ENCODE peak calls at places on chromosomes 4 and X, in eight cellular contexts. One of them, this sample, is unnamed.

GRCh38 chr4:123955167-123955824 is 558.7 kb downstream of the SPRY1 start:
- DNase-seq in NCI-H2081: no peak
- DNase-seq in neural crest cell: no peak
- DNase-seq in anterior cingulate cortex: no peak
- DNase-seq in MCF 10A: no peak
- DNase-seq in RPMI7951: no peak
- DNase-seq in HuH-7: no peak
- DNase-seq in AG10803: no peak
- DNase-seq in this sample: no peak

GRCh38 chr4:7412586-7412975 is 22.1 kb downstream of the PSAPL1 start:
- DNase-seq in AG10803: no peak
- DNase-seq in HuH-7: no peak
- DNase-seq in anterior cingulate cortex: no peak
- DNase-seq in neural crest cell: no peak
- DNase-seq in RPMI7951: no peak
- DNase-seq in NCI-H2081: no peak
- DNase-seq in MCF 10A: no peak
- DNase-seq in this sample: no peak

GRCh38 chr4:185219551-185220344 is 10.3 kb downstream of the SNX25 start:
- DNase-seq in HuH-7: no peak
- DNase-seq in AG10803: peak; percentile 91
- DNase-seq in anterior cingulate cortex: peak; percentile 44
- DNase-seq in neural crest cell: no peak
- DNase-seq in MCF 10A: peak; percentile 28
- DNase-seq in NCI-H2081: no peak
- DNase-seq in RPMI7951: peak; percentile 79
- DNase-seq in this sample: no peak

GRCh38 chr4:83019794-83020497 is 9.3 kb upstream of the LIN54 start:
- DNase-seq in MCF 10A: no peak
- DNase-seq in NCI-H2081: no peak
- DNase-seq in HuH-7: no peak
- DNase-seq in AG10803: no peak
- DNase-seq in RPMI7951: no peak
- DNase-seq in anterior cingulate cortex: no peak
- DNase-seq in neural crest cell: no peak
- DNase-seq in this sample: no peak

GRCh38 chrX:38717871-38718270 is 83.4 kb upstream of the MID1IP1 start:
- DNase-seq in RPMI7951: peak; percentile 41
- DNase-seq in AG10803: peak; percentile 2
- DNase-seq in neural crest cell: no peak
- DNase-seq in anterior cingulate cortex: no peak
- DNase-seq in HuH-7: peak; percentile 11
- DNase-seq in NCI-H2081: no peak
- DNase-seq in MCF 10A: peak; percentile 35
- DNase-seq in this sample: peak; percentile 16

GRCh38 chr4:17577660-17578481 is 873 bp downstream of the LAP3 start:
- DNase-seq in anterior cingulate cortex: no peak
- DNase-seq in NCI-H2081: no peak
- DNase-seq in RPMI7951: peak; percentile 30
- DNase-seq in neural crest cell: no peak
- DNase-seq in AG10803: peak; percentile 26
- DNase-seq in HuH-7: peak; percentile 57
- DNase-seq in MCF 10A: peak; percentile 33
- DNase-seq in this sample: no peak

GRCh38 chr4:141314627-141315026 is 93.9 kb downstream of the ZNF330 start:
- DNase-seq in HuH-7: no peak
- DNase-seq in RPMI7951: no peak
- DNase-seq in AG10803: no peak
- DNase-seq in NCI-H2081: no peak
- DNase-seq in anterior cingulate cortex: no peak
- DNase-seq in MCF 10A: no peak
- DNase-seq in neural crest cell: no peak
- DNase-seq in this sample: no peak

GRCh38 chrX:40542208-40542607 is 38.6 kb upstream of the ATP6AP2 start:
- DNase-seq in neural crest cell: no peak
- DNase-seq in HuH-7: no peak
- DNase-seq in anterior cingulate cortex: no peak
- DNase-seq in RPMI7951: no peak
- DNase-seq in MCF 10A: no peak
- DNase-seq in NCI-H2081: no peak
- DNase-seq in AG10803: no peak
- DNase-seq in this sample: no peak

GRCh38 chr4:105989411-105990242 is 94.4 kb downstream of the NPNT start:
- DNase-seq in neural crest cell: no peak
- DNase-seq in NCI-H2081: no peak
- DNase-seq in AG10803: no peak
- DNase-seq in anterior cingulate cortex: no peak
- DNase-seq in HuH-7: no peak
- DNase-seq in RPMI7951: peak; percentile 31
- DNase-seq in MCF 10A: no peak
- DNase-seq in this sample: no peak

GRCh38 chrX:37943554-37943953 is 62.8 kb upstream of the SYTL5 start:
- DNase-seq in NCI-H2081: no peak
- DNase-seq in anterior cingulate cortex: no peak
- DNase-seq in neural crest cell: no peak
- DNase-seq in MCF 10A: no peak
- DNase-seq in HuH-7: no peak
- DNase-seq in RPMI7951: no peak
- DNase-seq in AG10803: no peak
- DNase-seq in this sample: no peak

GRCh38 chr4:21467551-21467950 is 481.0 kb downstream of the KCNIP4 start:
- DNase-seq in RPMI7951: no peak
- DNase-seq in neural crest cell: no peak
- DNase-seq in AG10803: no peak
- DNase-seq in anterior cingulate cortex: no peak
- DNase-seq in MCF 10A: no peak
- DNase-seq in HuH-7: no peak
- DNase-seq in NCI-H2081: no peak
- DNase-seq in this sample: no peak

GRCh38 chr4:7904108-7904516 is 35.5 kb downstream of the AFAP1 start:
- DNase-seq in neural crest cell: peak; percentile 32
- DNase-seq in MCF 10A: no peak
- DNase-seq in AG10803: peak; percentile 96
- DNase-seq in NCI-H2081: no peak
- DNase-seq in anterior cingulate cortex: no peak
- DNase-seq in HuH-7: no peak
- DNase-seq in RPMI7951: peak; percentile 68
- DNase-seq in this sample: no peak

GRCh38 chr4:19047481-19047880 is 1025.9 kb upstream of the LCORL start:
- DNase-seq in neural crest cell: no peak
- DNase-seq in NCI-H2081: no peak
- DNase-seq in MCF 10A: peak; percentile 22
- DNase-seq in anterior cingulate cortex: no peak
- DNase-seq in HuH-7: no peak
- DNase-seq in AG10803: no peak
- DNase-seq in RPMI7951: no peak
- DNase-seq in this sample: no peak

GRCh38 chr4:167595898-167596297 is 361.6 kb upstream of the SPOCK3 start:
- DNase-seq in MCF 10A: no peak
- DNase-seq in AG10803: no peak
- DNase-seq in anterior cingulate cortex: no peak
- DNase-seq in neural crest cell: no peak
- DNase-seq in NCI-H2081: no peak
- DNase-seq in RPMI7951: no peak
- DNase-seq in HuH-7: no peak
- DNase-seq in this sample: no peak

GRCh38 chrX:47587091-47587891 is 5.1 kb downstream of the TIMP1 start:
- DNase-seq in anterior cingulate cortex: no peak
- DNase-seq in neural crest cell: no peak
- DNase-seq in HuH-7: no peak
- DNase-seq in RPMI7951: peak; percentile 33
- DNase-seq in MCF 10A: peak; percentile 49
- DNase-seq in NCI-H2081: no peak
- DNase-seq in AG10803: no peak
- DNase-seq in this sample: no peak

GRCh38 chr4:118918388-118918787 is 29.7 kb downstream of the SYNPO2 start:
- DNase-seq in neural crest cell: no peak
- DNase-seq in MCF 10A: peak; percentile 62
- DNase-seq in anterior cingulate cortex: no peak
- DNase-seq in NCI-H2081: no peak
- DNase-seq in RPMI7951: peak; percentile 85
- DNase-seq in AG10803: peak; percentile 82
- DNase-seq in HuH-7: no peak
- DNase-seq in this sample: no peak

GRCh38 chr4:119268466-119268865 is 53.5 kb downstream of the FABP2 start:
- DNase-seq in HuH-7: no peak
- DNase-seq in NCI-H2081: peak; percentile 0
- DNase-seq in neural crest cell: no peak
- DNase-seq in RPMI7951: no peak
- DNase-seq in anterior cingulate cortex: no peak
- DNase-seq in MCF 10A: peak; percentile 31
- DNase-seq in AG10803: peak; percentile 25
- DNase-seq in this sample: no peak

GRCh38 chr4:88037447-88037846 is 30.0 kb downstream of the PKD2 start:
- DNase-seq in anterior cingulate cortex: no peak
- DNase-seq in neural crest cell: no peak
- DNase-seq in HuH-7: no peak
- DNase-seq in NCI-H2081: no peak
- DNase-seq in AG10803: no peak
- DNase-seq in MCF 10A: no peak
- DNase-seq in RPMI7951: no peak
- DNase-seq in this sample: no peak

GRCh38 chr4:145066063-145066501 is 31.9 kb downstream of the ANAPC10 start:
- DNase-seq in NCI-H2081: no peak
- DNase-seq in RPMI7951: no peak
- DNase-seq in anterior cingulate cortex: no peak
- DNase-seq in neural crest cell: no peak
- DNase-seq in HuH-7: peak; percentile 3
- DNase-seq in MCF 10A: no peak
- DNase-seq in AG10803: no peak
- DNase-seq in this sample: no peak

GRCh38 chrX:23784487-23785301 is 1.7 kb downstream of the SAT1 start:
- DNase-seq in HuH-7: no peak
- DNase-seq in AG10803: peak; percentile 85
- DNase-seq in neural crest cell: no peak
- DNase-seq in MCF 10A: peak; percentile 91
- DNase-seq in anterior cingulate cortex: no peak
- DNase-seq in RPMI7951: peak; percentile 81
- DNase-seq in NCI-H2081: no peak
- DNase-seq in this sample: no peak

GRCh38 chrX:151753313-151754041 is 18.9 kb downstream of the CNGA2 start:
- DNase-seq in neural crest cell: peak; percentile 50
- DNase-seq in AG10803: peak; percentile 52
- DNase-seq in HuH-7: peak; percentile 51
- DNase-seq in RPMI7951: peak; percentile 53
- DNase-seq in MCF 10A: peak; percentile 73
- DNase-seq in anterior cingulate cortex: peak; percentile 1
- DNase-seq in NCI-H2081: peak; percentile 3
- DNase-seq in this sample: peak; percentile 13

GRCh38 chr4:99852199-99852718 is 35.6 kb downstream of the DAPP1 start:
- DNase-seq in neural crest cell: no peak
- DNase-seq in HuH-7: no peak
- DNase-seq in RPMI7951: no peak
- DNase-seq in NCI-H2081: no peak
- DNase-seq in MCF 10A: no peak
- DNase-seq in AG10803: no peak
- DNase-seq in anterior cingulate cortex: no peak
- DNase-seq in this sample: no peak

GRCh38 chrX:68978211-68978780 is 149.5 kb downstream of the EFNB1 start:
- DNase-seq in MCF 10A: no peak
- DNase-seq in HuH-7: no peak
- DNase-seq in neural crest cell: no peak
- DNase-seq in AG10803: peak; percentile 49
- DNase-seq in anterior cingulate cortex: no peak
- DNase-seq in RPMI7951: no peak
- DNase-seq in NCI-H2081: no peak
- DNase-seq in this sample: no peak

GRCh38 chrX:136892412-136892811 is 11.9 kb upstream of the RBMX start:
- DNase-seq in anterior cingulate cortex: no peak
- DNase-seq in RPMI7951: no peak
- DNase-seq in AG10803: no peak
- DNase-seq in NCI-H2081: no peak
- DNase-seq in neural crest cell: no peak
- DNase-seq in HuH-7: no peak
- DNase-seq in MCF 10A: no peak
- DNase-seq in this sample: no peak

GRCh38 chrX:154542723-154543424 is 3.8 kb downstream of the G6PD start:
- DNase-seq in neural crest cell: no peak
- DNase-seq in anterior cingulate cortex: peak; percentile 1
- DNase-seq in MCF 10A: peak; percentile 55
- DNase-seq in NCI-H2081: no peak
- DNase-seq in AG10803: no peak
- DNase-seq in HuH-7: no peak
- DNase-seq in RPMI7951: no peak
- DNase-seq in this sample: peak; percentile 42